ENCODE peak calls at places on chromosomes 1 and 21, in seven cellular contexts. One of them, this sample, is unnamed.
A peak's percentile ranks its signal among the peaks of the same experiment; 100 is the strongest.

GRCh38 chr1:66412689-66413088 is 121.3 kb upstream of the SGIP1 start:
- DNase-seq in H1: no peak
- DNase-seq in GM12878: no peak
- DNase-seq in K562: no peak
- DNase-seq in HepG2: no peak
- DNase-seq in SK-N-SH: no peak
- DNase-seq in HCT116: no peak
- DNase-seq in this sample: no peak

GRCh38 chr1:188423088-188423487 is 1594.3 kb downstream of the PLA2G4A start:
- DNase-seq in H1: no peak
- DNase-seq in HepG2: no peak
- DNase-seq in HCT116: no peak
- DNase-seq in SK-N-SH: no peak
- DNase-seq in K562: no peak
- DNase-seq in GM12878: no peak
- DNase-seq in this sample: no peak

GRCh38 chr1:219347843-219348475 is 174.3 kb downstream of the LYPLAL1 start:
- DNase-seq in GM12878: no peak
- DNase-seq in HCT116: no peak
- DNase-seq in H1: no peak
- DNase-seq in SK-N-SH: no peak
- DNase-seq in K562: no peak
- DNase-seq in HepG2: no peak
- DNase-seq in this sample: no peak

GRCh38 chr1:200445213-200445612 is 35.4 kb upstream of the ZNF281 start:
- DNase-seq in K562: no peak
- DNase-seq in H1: no peak
- DNase-seq in HepG2: no peak
- DNase-seq in GM12878: no peak
- DNase-seq in HCT116: no peak
- DNase-seq in SK-N-SH: no peak
- DNase-seq in this sample: no peak

GRCh38 chr1:44327679-44328491 is 27.2 kb downstream of the ERI3 start:
- DNase-seq in SK-N-SH: peak; percentile 71
- DNase-seq in K562: peak; percentile 27
- DNase-seq in H1: peak; percentile 25
- DNase-seq in HCT116: peak; percentile 96
- DNase-seq in GM12878: no peak
- DNase-seq in HepG2: peak; percentile 86
- DNase-seq in this sample: peak; percentile 93

GRCh38 chr1:55063562-55063942 is 24.2 kb downstream of the PCSK9 start:
- DNase-seq in HCT116: no peak
- DNase-seq in GM12878: no peak
- DNase-seq in H1: no peak
- DNase-seq in HepG2: no peak
- DNase-seq in SK-N-SH: no peak
- DNase-seq in K562: no peak
- DNase-seq in this sample: no peak

GRCh38 chr1:181043025-181043880 is 9.5 kb downstream of the MR1 start:
- DNase-seq in H1: no peak
- DNase-seq in K562: no peak
- DNase-seq in HepG2: peak; percentile 74
- DNase-seq in HCT116: no peak
- DNase-seq in SK-N-SH: no peak
- DNase-seq in GM12878: no peak
- DNase-seq in this sample: peak; percentile 80

GRCh38 chr1:167981933-167982332 is 45.1 kb upstream of the MPC2 start:
- DNase-seq in HepG2: no peak
- DNase-seq in H1: no peak
- DNase-seq in HCT116: no peak
- DNase-seq in SK-N-SH: no peak
- DNase-seq in GM12878: no peak
- DNase-seq in K562: no peak
- DNase-seq in this sample: no peak

GRCh38 chr1:87682565-87682964 is 353.9 kb downstream of the LMO4 start:
- DNase-seq in K562: no peak
- DNase-seq in SK-N-SH: no peak
- DNase-seq in HCT116: no peak
- DNase-seq in GM12878: no peak
- DNase-seq in H1: no peak
- DNase-seq in HepG2: no peak
- DNase-seq in this sample: no peak

GRCh38 chr1:115828101-115829022 is 12.6 kb downstream of the NHLH2 start:
- DNase-seq in HepG2: no peak
- DNase-seq in HCT116: no peak
- DNase-seq in H1: no peak
- DNase-seq in SK-N-SH: peak; percentile 83
- DNase-seq in K562: peak; percentile 63
- DNase-seq in GM12878: no peak
- DNase-seq in this sample: no peak

GRCh38 chr21:31777857-31778256 is 45.9 kb upstream of the SCAF4 start:
- DNase-seq in SK-N-SH: no peak
- DNase-seq in GM12878: no peak
- DNase-seq in K562: no peak
- DNase-seq in H1: no peak
- DNase-seq in HCT116: no peak
- DNase-seq in HepG2: no peak
- DNase-seq in this sample: no peak

GRCh38 chr21:39429445-39429844 is 16.1 kb downstream of the LCA5L start:
- DNase-seq in K562: no peak
- DNase-seq in SK-N-SH: no peak
- DNase-seq in HepG2: no peak
- DNase-seq in GM12878: no peak
- DNase-seq in H1: no peak
- DNase-seq in HCT116: no peak
- DNase-seq in this sample: no peak

GRCh38 chr1:245512181-245512888 is 357.6 kb downstream of the KIF26B start:
- DNase-seq in K562: no peak
- DNase-seq in GM12878: no peak
- DNase-seq in HepG2: no peak
- DNase-seq in HCT116: no peak
- DNase-seq in H1: no peak
- DNase-seq in SK-N-SH: peak; percentile 69
- DNase-seq in this sample: no peak

GRCh38 chr1:245516178-245516829 is 361.5 kb downstream of the KIF26B start:
- DNase-seq in SK-N-SH: no peak
- DNase-seq in H1: no peak
- DNase-seq in GM12878: no peak
- DNase-seq in HepG2: peak; percentile 22
- DNase-seq in HCT116: no peak
- DNase-seq in K562: no peak
- DNase-seq in this sample: peak; percentile 36

DNA sequence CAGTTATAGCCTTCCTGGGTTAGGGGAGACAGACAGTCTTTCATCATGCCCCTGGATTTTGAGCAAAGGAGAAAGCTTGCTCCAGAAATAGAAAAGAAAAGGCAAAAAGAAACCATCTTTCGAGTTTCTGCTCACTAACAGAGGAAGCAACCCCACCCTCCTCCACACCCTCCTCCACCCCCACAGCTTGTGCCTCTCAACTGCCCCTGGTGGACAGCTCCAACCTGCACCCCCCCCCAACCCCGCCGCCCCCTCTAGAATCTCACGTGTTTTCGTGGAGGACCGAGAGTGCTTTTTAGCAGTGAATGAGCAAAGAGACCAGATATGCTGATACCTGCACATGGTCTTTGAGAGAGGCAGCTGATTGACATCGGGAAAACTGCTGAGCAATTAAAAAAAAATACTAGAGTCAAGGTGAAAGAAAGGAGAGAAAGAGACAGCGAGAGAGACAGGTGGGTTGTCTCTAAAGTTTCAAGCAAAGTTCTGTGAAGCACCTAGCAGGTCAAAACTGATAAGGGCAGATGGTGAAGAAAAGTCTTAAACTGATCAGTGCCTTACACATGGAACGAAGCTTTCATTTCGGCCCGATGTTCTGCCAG is 358.3 kb downstream of the KIF26B start:
- DNase-seq in SK-N-SH: peak; percentile 78
- DNase-seq in K562: peak; percentile 56
- DNase-seq in GM12878: no peak
- DNase-seq in HCT116: no peak
- DNase-seq in HepG2: no peak
- DNase-seq in H1: no peak
- DNase-seq in this sample: no peak
- TF ChIP-seq JUND in SK-N-SH: no peak
- TF ChIP-seq JUND in K562: no peak
- TF ChIP-seq JUND in GM12878: no peak
- TF ChIP-seq JUND in HCT116: no peak
- TF ChIP-seq JUND in HepG2: no peak
- TF ChIP-seq JUND in H1: no peak
- TF ChIP-seq JUND in this sample: no peak

DNA sequence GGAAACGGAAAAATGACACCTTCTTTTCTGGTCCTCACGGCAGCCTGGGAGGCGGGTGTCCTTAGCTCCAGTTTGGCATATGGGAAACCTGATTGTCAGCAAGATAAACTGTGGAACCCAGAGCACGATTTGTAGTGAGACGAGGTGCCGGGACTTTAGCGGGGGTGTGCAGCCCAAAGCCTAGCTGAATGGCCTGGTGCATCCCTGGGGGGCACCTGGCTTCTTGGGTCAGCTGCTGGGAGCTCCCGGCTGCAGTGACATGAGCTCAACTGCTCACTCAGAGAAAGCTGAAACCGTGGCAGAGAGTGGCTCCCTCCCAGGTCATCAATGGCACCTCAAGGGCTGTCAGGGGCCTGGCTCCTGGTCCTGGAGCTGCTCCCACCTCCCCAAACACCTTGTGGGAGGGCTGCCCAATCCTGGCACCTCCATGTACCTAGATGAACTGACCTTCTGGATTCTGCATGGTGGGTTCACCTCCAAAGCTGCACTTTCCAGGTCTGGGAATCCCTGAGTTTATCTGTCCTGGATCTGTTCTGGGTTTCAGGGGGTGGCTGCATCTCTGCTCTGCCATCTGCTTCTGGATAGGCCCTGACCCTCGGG is 260.5 kb downstream of the MATN1 start:
- DNase-seq in GM12878: no peak
- DNase-seq in HCT116: no peak
- DNase-seq in K562: no peak
- DNase-seq in SK-N-SH: no peak
- DNase-seq in H1: no peak
- DNase-seq in HepG2: no peak
- DNase-seq in this sample: no peak
- TF ChIP-seq JUND in GM12878: no peak
- TF ChIP-seq JUND in HCT116: no peak
- TF ChIP-seq JUND in K562: no peak
- TF ChIP-seq JUND in SK-N-SH: no peak
- TF ChIP-seq JUND in H1: no peak
- TF ChIP-seq JUND in HepG2: no peak
- TF ChIP-seq JUND in this sample: no peak

DNA sequence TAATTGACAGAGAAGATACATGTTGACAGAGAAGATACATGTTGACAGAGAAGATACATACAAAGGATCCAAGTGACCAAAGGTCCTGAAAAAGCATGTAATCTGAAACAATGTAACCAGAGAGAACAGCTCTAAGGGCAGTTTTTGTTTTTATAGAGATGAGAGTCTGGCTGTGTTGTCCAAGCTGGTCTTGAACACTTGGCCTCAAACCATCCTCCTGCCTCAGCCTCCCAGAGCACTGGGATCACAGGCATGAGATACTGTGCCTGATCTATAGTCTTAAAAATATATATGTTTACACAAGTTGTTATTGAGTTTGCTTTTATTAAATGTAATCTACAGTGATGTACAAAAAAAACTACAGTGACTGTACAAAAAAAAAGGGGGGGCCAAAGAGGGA is 12.5 kb downstream of the MEAF6 start:
- DNase-seq in H1: no peak
- DNase-seq in K562: no peak
- DNase-seq in SK-N-SH: no peak
- DNase-seq in GM12878: no peak
- DNase-seq in HCT116: no peak
- DNase-seq in HepG2: no peak
- DNase-seq in this sample: no peak
- TF ChIP-seq JUND in H1: no peak
- TF ChIP-seq JUND in K562: no peak
- TF ChIP-seq JUND in SK-N-SH: no peak
- TF ChIP-seq JUND in GM12878: no peak
- TF ChIP-seq JUND in HCT116: no peak
- TF ChIP-seq JUND in HepG2: no peak
- TF ChIP-seq JUND in this sample: no peak

DNA sequence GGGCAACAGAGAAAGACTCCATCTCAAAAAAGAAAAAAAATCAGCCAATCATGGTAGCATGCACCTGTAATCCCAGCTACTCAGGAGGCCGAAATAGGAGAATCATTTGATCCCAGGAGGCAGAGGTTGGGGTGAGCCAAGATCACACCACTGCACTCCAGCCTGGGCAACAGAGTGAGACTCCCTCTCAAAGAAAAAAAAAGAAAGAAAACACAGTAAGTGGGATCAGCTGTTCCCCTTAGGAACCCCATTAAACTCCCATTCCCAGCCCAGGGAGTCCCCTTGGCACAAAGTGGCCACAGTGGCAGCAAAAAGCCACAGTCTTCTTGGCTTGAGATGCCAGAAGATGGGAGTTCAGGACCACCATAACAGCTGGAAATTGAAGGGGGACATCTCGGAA is 9.1 kb downstream of the TMEM50B start:
- DNase-seq in K562: no peak
- DNase-seq in HCT116: no peak
- DNase-seq in SK-N-SH: no peak
- DNase-seq in HepG2: no peak
- DNase-seq in H1: no peak
- DNase-seq in GM12878: no peak
- DNase-seq in this sample: no peak
- TF ChIP-seq JUND in K562: no peak
- TF ChIP-seq JUND in HCT116: no peak
- TF ChIP-seq JUND in SK-N-SH: no peak
- TF ChIP-seq JUND in HepG2: no peak
- TF ChIP-seq JUND in H1: no peak
- TF ChIP-seq JUND in GM12878: no peak
- TF ChIP-seq JUND in this sample: no peak